ENCODE peak calls at places on chromosomes 16 and 17, in six cellular contexts. D, X, T, C, G and J are unnamed samples. For H3K9me3 and H3K4me1, the result is how much of the 10 kb centered on the place peaks cover.

GRCh38 chr17:8757189-8757588 is 1.2 kb downstream of the SPDYE4 start:
- DNase-seq in C (no peak), T (no peak), G (no peak), D (no peak), X (no peak), J (no peak)

GRCh38 chr17:79797492-79798295 is 817 bp upstream of the CBX8 start:
- DNase-seq in X (no peak), T (peak), G (no peak), D (no peak), C (no peak), J (no peak)

GRCh38 chr16:11272484-11272883 is 945 bp downstream of the PRM3 start:
- DNase-seq in X (no peak), G (no peak), D (no peak), T (no peak), C (no peak), J (no peak)

GRCh38 chr16:57204675-57205074 is 18.5 kb downstream of the RSPRY1 start:
- DNase-seq in D (no peak), C (no peak), X (no peak), G (no peak), T (no peak), J (no peak)

GRCh38 chr17:53722407-53722806 is 100.3 kb upstream of the KIF2B start:
- DNase-seq in G (no peak), T (no peak), X (peak), C (no peak), D (no peak), J (no peak)

GRCh38 chr17:76239538-76240274 is 587 bp downstream of the RNF157 start:
- DNase-seq in G (no peak), T (no peak), D (no peak), C (no peak), X (no peak), J (no peak)

GRCh38 chr16:30368122-30368791 is 2.0 kb downstream of the TBC1D10B start:
- DNase-seq in D (no peak), G (peak), X (peak), T (no peak), C (peak), J (no peak)

GRCh38 chr17:40819528-40820125 is 2.8 kb downstream of the KRT10 start:
- DNase-seq in D (peak), T (no peak), G (peak), X (peak), C (no peak), J (no peak)

GRCh38 chr17:5418858-5419355 is 555 bp downstream of the NUP88 start:
- DNase-seq in D (peak), C (peak), X (peak), T (no peak), G (peak), J (no peak)

GRCh38 chr16:16096161-16096857 is 127.0 kb downstream of the ABCC6 start:
- DNase-seq in C (no peak), X (peak), G (peak), D (peak), T (no peak), J (no peak)

GRCh38 chr17:82477934-82478333 is 19.4 kb downstream of the NARF start:
- DNase-seq in T (no peak), D (no peak), G (no peak), X (no peak), C (no peak), J (no peak)

GRCh38 chr17:57016764-57017116 is 38.8 kb downstream of the SCPEP1 start:
- DNase-seq in G (no peak), D (no peak), C (peak), T (no peak), X (peak), J (no peak)

GRCh38 chr17:35740997-35741931 is 9.8 kb downstream of the RASL10B start:
- DNase-seq in T (no peak), G (no peak), D (no peak), X (no peak), C (no peak), J (no peak)

GRCh38 chr16:11016524-11016988 is 72.2 kb downstream of the CLEC16A start:
- DNase-seq in T (no peak), D (no peak), C (peak), G (no peak), X (peak), J (no peak)

GRCh38 chr17:81487487-81488275 is 24.9 kb downstream of the ACTG1 start:
- DNase-seq in G (peak), T (peak), D (peak), X (peak), C (peak), J (no peak)

GRCh38 chr17:48392836-48393235 is 37.2 kb downstream of the SKAP1 start:
- DNase-seq in C (no peak), G (no peak), D (no peak), T (no peak), X (peak), J (no peak)

GRCh38 chr17:81285179-81285878 is 9.8 kb downstream of the SLC38A10 start:
- DNase-seq in T (no peak), X (no peak), C (no peak), G (peak), D (peak), J (no peak)

GRCh38 chr16:1089822-1090619 is 6.0 kb downstream of the C1QTNF8 start:
- DNase-seq in T (peak), C (no peak), X (no peak), D (no peak), G (peak), J (no peak)

GRCh38 chr17:6507535-6507934 is 48.8 kb downstream of the PITPNM3 start:
- DNase-seq in C (peak), X (peak), T (no peak), D (no peak), G (no peak), J (peak)

GRCh38 chr16:85346404-85347212 is 234.3 kb upstream of the CIBAR2 start:
- DNase-seq in T (no peak), D (no peak), G (no peak), C (no peak), X (no peak), J (no peak)

GRCh38 chr16:16147316-16147999 is 75.8 kb downstream of the ABCC6 start:
- DNase-seq in C (no peak), T (no peak), G (no peak), D (no peak), X (no peak), J (no peak)

GRCh38 chr17:40564195-40564882 is 933 bp downstream of the CCR7 start:
- DNase-seq in T (no peak), C (no peak), X (no peak), D (no peak), G (no peak), J (no peak)

GRCh38 chr17:78343433-78344201 is 16.3 kb downstream of the SOCS3 start:
- DNase-seq in X (no peak), T (no peak), C (peak), G (no peak), D (no peak), J (no peak)

GRCh38 chr17:58818654-58819053 is 63.0 kb downstream of the PPM1E start:
- DNase-seq in T (no peak), G (no peak), C (no peak), X (no peak), D (no peak), J (no peak)

GRCh38 chr17:12815642-12816141 is 26.4 kb downstream of the ARHGAP44 start:
- DNase-seq in C (no peak), X (no peak), T (no peak), G (no peak), D (no peak), J (no peak)

GRCh38 chr16:88633684-88634140 is 4.7 kb upstream of the IL17C start:
- DNase-seq in D (no peak), C (no peak), T (peak), G (peak), X (peak), J (no peak)

GRCh38 chr16:71792176-71792575 is 16.5 kb downstream of the AP1G1 start:
- DNase-seq in T (no peak), C (no peak), X (no peak), D (no peak), G (no peak), J (no peak)

GRCh38 chr16:80167657-80168056 is 373.1 kb upstream of the DYNLRB2 start:
- DNase-seq in C (no peak), G (no peak), D (no peak), X (no peak), T (no peak), J (no peak)

GRCh38 chr17:52666264-52666663 is 507.8 kb upstream of the CA10 start:
- DNase-seq in G (no peak), T (no peak), X (no peak), C (no peak), D (no peak), J (no peak)
- H3K9me3 ChIP-seq in G (under half), T (under half), X (under half), C (under half), D (under half), J (under half)

DNA sequence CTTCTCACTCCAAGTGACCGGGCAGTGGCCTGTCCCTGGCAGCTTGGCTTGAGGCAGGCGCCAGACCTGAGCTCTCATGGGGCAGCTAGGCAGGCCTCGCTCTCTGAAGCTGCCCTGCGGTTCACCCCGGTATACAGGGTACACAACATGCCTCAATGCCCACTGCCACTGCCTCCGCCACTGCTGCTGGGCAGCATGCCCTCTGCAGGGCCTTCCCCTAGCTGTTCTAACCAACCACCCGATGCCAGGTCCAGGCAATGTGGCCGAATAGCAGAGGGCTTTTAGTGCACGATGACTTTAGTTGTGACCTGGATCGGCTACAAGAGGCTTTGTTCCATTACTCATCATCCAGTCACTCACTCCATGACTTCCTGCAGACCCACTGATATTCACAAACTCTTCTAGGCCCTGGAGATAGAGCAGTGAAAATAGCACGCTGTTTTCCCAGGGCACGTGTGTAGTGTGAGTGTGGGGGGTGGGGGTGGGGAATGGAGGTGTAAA is 19.7 kb downstream of the CDC42EP4 start:
- DNase-seq in T (no peak), C (peak), X (peak), D (no peak), G (peak), J (no peak)
- H3K4me1 ChIP-seq in T (under half), C (half or more), X (under half), D (half or more), G (half or more), J (half or more)

GRCh38 chr17:42135151-42135550 is 12.5 kb downstream of the HSPB9 start:
- DNase-seq in T (no peak), D (no peak), C (no peak), G (no peak), X (no peak), J (no peak)
- H3K9me3 ChIP-seq in T (under half), D (under half), C (under half), G (under half), X (under half), J (under half)

GRCh38 chr16:75106351-75107274 is 10.0 kb downstream of the LDHD start:
- DNase-seq in X (no peak), C (no peak), T (no peak), G (no peak), D (no peak), J (no peak)
- H3K4me1 ChIP-seq in X (under half), C (under half), T (under half), G (half or more), D (under half), J (under half)

GRCh38 chr17:22462461-22462860 is 770.1 kb downstream of the KCNJ18 start:
- DNase-seq in G (no peak), X (no peak), T (no peak), D (no peak), C (no peak), J (no peak)

GRCh38 chr17:22460461-22461063 is 768.2 kb downstream of the KCNJ18 start:
- DNase-seq in D (no peak), G (no peak), X (no peak), C (no peak), T (no peak), J (no peak)

GRCh38 chr17:22463110-22463850 is 771.0 kb downstream of the KCNJ18 start:
- DNase-seq in T (no peak), D (no peak), G (no peak), X (no peak), C (no peak), J (no peak)

GRCh38 chr17:22461460-22462145 is 769.3 kb downstream of the KCNJ18 start:
- DNase-seq in C (no peak), T (no peak), D (no peak), X (no peak), G (no peak), J (no peak)

GRCh38 chr17:22464041-22464440 is 771.7 kb downstream of the KCNJ18 start:
- DNase-seq in T (no peak), D (no peak), G (no peak), X (no peak), C (no peak), J (no peak)
- H3K9me3 ChIP-seq in T (under half), D (under half), G (under half), X (under half), C (under half), J (under half)

GRCh38 chr17:798246-798645 is 16.1 kb downstream of the MRM3 start:
- DNase-seq in X (no peak), C (no peak), D (no peak), G (no peak), T (no peak), J (no peak)
- H3K4me1 ChIP-seq in X (under half), C (under half), D (under half), G (under half), T (under half), J (under half)

GRCh38 chr17:4116516-4116915 is 26.3 kb downstream of the ZZEF1 start:
- DNase-seq in G (no peak), C (no peak), X (no peak), T (no peak), D (no peak), J (no peak)
- H3K9me3 ChIP-seq in G (under half), C (under half), X (under half), T (under half), D (under half), J (under half)

GRCh38 chr17:44122825-44123355 is 551 bp downstream of the HDAC5 start:
- DNase-seq in X (no peak), C (no peak), T (no peak), D (no peak), G (no peak), J (no peak)
- H3K4me1 ChIP-seq in X (under half), C (under half), T (under half), D (under half), G (half or more), J (under half)